ENCODE peak calls at places on chromosomes 7 and 10, in eight cellular contexts. K is mesenchymal stem cell; S is uterus; B is CD8-positive, alpha-beta T cell; F is upper lobe of left lung; E is psoas muscle; R is GM23338; U is adrenal gland. Y is an unnamed sample.
A peak's percentile ranks its signal among the peaks of the same experiment; 100 is the strongest.

GRCh38 chr7:139842414-139843210 is 13.5 kb downstream of the TBXAS1 start:
- DNase-seq in R (no peak), F (peak; percentile 34), B (no peak), K (peak; percentile 61), U (no peak), S (no peak), E (no peak), Y (no peak)

GRCh38 chr10:75029874-75030273 is 81.6 kb upstream of the SAMD8 start:
- DNase-seq in K (peak; percentile 82), U (no peak), F (peak; percentile 51), R (no peak), B (no peak), S (no peak), E (no peak), Y (no peak)

GRCh38 chr7:125406111-125406510 is 476.5 kb upstream of the POT1 start:
- DNase-seq in R (no peak), K (no peak), B (no peak), U (no peak), E (no peak), S (no peak), F (no peak), Y (no peak)

GRCh38 chr10:16570731-16571130 is 49.1 kb upstream of the C1QL3 start:
- DNase-seq in U (no peak), K (no peak), F (no peak), S (no peak), B (no peak), R (no peak), E (no peak), Y (no peak)

GRCh38 chr7:105098863-105099515 is 85.0 kb downstream of the KMT2E start:
- DNase-seq in E (no peak), R (peak; percentile 7), F (no peak), B (no peak), U (no peak), S (no peak), K (no peak), Y (no peak)

GRCh38 chr10:116385994-116386809 is 41.4 kb upstream of the PNLIPRP3 start:
- DNase-seq in K (peak; percentile 45), S (no peak), B (no peak), E (no peak), R (peak; percentile 82), U (no peak), F (no peak), Y (no peak)

GRCh38 chr10:35640474-35640873 is 1.6 kb downstream of the FZD8 start:
- DNase-seq in R (peak; percentile 83), U (peak; percentile 57), K (peak; percentile 81), F (peak; percentile 92), S (peak; percentile 42), B (no peak), E (peak; percentile 84), Y (peak; percentile 71)

GRCh38 chr7:5425507-5426225 is 2.0 kb upstream of the TNRC18 start:
- DNase-seq in R (peak; percentile 95), E (peak; percentile 83), U (peak; percentile 81), F (peak; percentile 88), K (peak; percentile 93), S (peak; percentile 81), B (no peak), Y (peak; percentile 72)

GRCh38 chr10:1629326-1630036 is 107.8 kb downstream of the ADARB2 start:
- DNase-seq in K (no peak), B (no peak), U (no peak), E (no peak), R (peak; percentile 46), F (no peak), S (no peak), Y (peak; percentile 31)

GRCh38 chr7:141874787-141875186 is 33.5 kb upstream of the PRSS37 start:
- DNase-seq in S (no peak), K (no peak), U (no peak), F (no peak), B (no peak), R (peak; percentile 32), E (no peak), Y (no peak)

GRCh38 chr10:74977913-74978847 is 133.3 kb upstream of the SAMD8 start:
- DNase-seq in R (no peak), K (no peak), B (peak; percentile 32), S (no peak), E (no peak), F (no peak), U (no peak), Y (no peak)

GRCh38 chr7:151403764-151404163 is 6.1 kb downstream of the WDR86 start:
- DNase-seq in S (no peak), K (no peak), B (no peak), E (peak; percentile 7), R (no peak), F (no peak), U (no peak), Y (no peak)
- H3K4me1 ChIP-seq in S (no peaks in the 10 kb centered on the region), K (peaks cover 17% of the 10 kb centered on the region), B (peaks cover 5% of the 10 kb centered on the region), E (no peaks in the 10 kb centered on the region), R (peaks cover 6% of the 10 kb centered on the region), F (peaks cover 8% of the 10 kb centered on the region), U (no peaks in the 10 kb centered on the region), Y (peaks cover 26% of the 10 kb centered on the region)

GRCh38 chr7:28177836-28178235 is 2.8 kb downstream of the JAZF1 start:
- DNase-seq in U (no peak), E (no peak), K (no peak), B (no peak), R (no peak), S (no peak), F (no peak), Y (no peak)
- H3K4me1 ChIP-seq in U (peaks cover 23% of the 10 kb centered on the region), E (peaks cover 20% of the 10 kb centered on the region), K (peaks cover 17% of the 10 kb centered on the region), B (peaks cover 7% of the 10 kb centered on the region), R (peaks cover 71% of the 10 kb centered on the region), S (peaks cover 6% of the 10 kb centered on the region), F (peaks cover 13% of the 10 kb centered on the region), Y (peaks cover 36% of the 10 kb centered on the region)

DNA sequence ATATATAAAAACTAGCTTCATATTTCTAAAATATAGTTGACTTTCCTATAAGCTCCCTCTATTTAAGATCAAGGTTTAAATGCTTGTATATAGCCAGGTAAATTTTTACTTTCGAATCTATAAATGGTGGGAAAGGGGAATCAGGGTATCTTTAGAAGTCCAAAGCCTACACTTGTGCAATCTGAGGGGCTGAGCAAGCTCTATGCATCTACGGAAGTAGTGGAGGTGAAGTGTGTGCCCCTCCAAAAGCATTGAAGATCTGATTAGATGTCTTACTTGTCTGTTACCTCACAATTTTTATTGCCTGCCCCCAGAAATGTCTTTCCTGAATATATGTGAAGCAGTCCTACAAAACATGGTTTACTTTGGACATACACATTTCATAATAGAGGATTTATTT is 1.6 kb downstream of the AKAP9 start:
- DNase-seq in U (no peak), E (no peak), R (no peak), F (no peak), K (no peak), B (no peak), S (no peak), Y (no peak)
- H3K4me1 ChIP-seq in U (peaks cover 21% of the 10 kb centered on the region), E (peaks cover 22% of the 10 kb centered on the region), R (peaks cover 11% of the 10 kb centered on the region), F (peaks cover 31% of the 10 kb centered on the region), K (peaks cover 5% of the 10 kb centered on the region), B (peaks cover 21% of the 10 kb centered on the region), S (no peaks in the 10 kb centered on the region), Y (peaks cover 8% of the 10 kb centered on the region)

GRCh38 chr10:97020452-97021400 is 165.0 kb downstream of the SLIT1 start:
- DNase-seq in B (no peak), F (peak; percentile 78), E (peak; percentile 74), S (peak; percentile 24), R (no peak), U (peak; percentile 77), K (no peak), Y (no peak)

GRCh38 chr10:97023401-97024180 is 162.2 kb downstream of the SLIT1 start:
- DNase-seq in S (no peak), F (no peak), R (no peak), K (no peak), B (no peak), U (no peak), E (no peak), Y (no peak)

GRCh38 chr10:97022616-97023015 is 163.1 kb downstream of the SLIT1 start:
- DNase-seq in B (no peak), U (no peak), F (no peak), E (no peak), R (no peak), S (no peak), K (no peak), Y (no peak)

GRCh38 chr10:97025613-97026242 is 160.0 kb downstream of the SLIT1 start:
- DNase-seq in E (peak; percentile 70), S (peak; percentile 30), F (no peak), B (peak; percentile 35), K (peak; percentile 49), U (peak; percentile 51), R (peak; percentile 89), Y (no peak)

GRCh38 chr10:97024181-97025073 is 161.3 kb downstream of the SLIT1 start:
- DNase-seq in F (no peak), B (no peak), U (peak; percentile 80), S (no peak), E (peak; percentile 82), R (no peak), K (peak; percentile 29), Y (peak; percentile 69)
- H3K4me1 ChIP-seq in F (no peaks in the 10 kb centered on the region), B (no peaks in the 10 kb centered on the region), U (peaks cover 17% of the 10 kb centered on the region), S (no peaks in the 10 kb centered on the region), E (peaks cover 35% of the 10 kb centered on the region), R (no peaks in the 10 kb centered on the region), K (peaks cover 26% of the 10 kb centered on the region), Y (peaks cover 37% of the 10 kb centered on the region)

GRCh38 chr10:8063128-8063908 is 8.8 kb downstream of the GATA3 start:
- DNase-seq in B (no peak), U (no peak), R (peak; percentile 83), K (no peak), E (no peak), F (no peak), S (no peak), Y (no peak)
- H3K4me1 ChIP-seq in B (peaks cover 56% of the 10 kb centered on the region), U (no peaks in the 10 kb centered on the region), R (peaks cover 62% of the 10 kb centered on the region), K (peaks cover 1% of the 10 kb centered on the region), E (no peaks in the 10 kb centered on the region), F (peaks cover 21% of the 10 kb centered on the region), S (no peaks in the 10 kb centered on the region), Y (peaks cover 6% of the 10 kb centered on the region)

GRCh38 chr10:122102146-122102866 is 113.3 kb downstream of the TACC2 start:
- DNase-seq in S (no peak), K (no peak), E (no peak), U (no peak), F (no peak), R (no peak), B (no peak), Y (no peak)
- H3K4me1 ChIP-seq in S (no peaks in the 10 kb centered on the region), K (no peaks in the 10 kb centered on the region), E (peaks cover 28% of the 10 kb centered on the region), U (no peaks in the 10 kb centered on the region), F (no peaks in the 10 kb centered on the region), R (no peaks in the 10 kb centered on the region), B (no peaks in the 10 kb centered on the region), Y (no peaks in the 10 kb centered on the region)

DNA sequence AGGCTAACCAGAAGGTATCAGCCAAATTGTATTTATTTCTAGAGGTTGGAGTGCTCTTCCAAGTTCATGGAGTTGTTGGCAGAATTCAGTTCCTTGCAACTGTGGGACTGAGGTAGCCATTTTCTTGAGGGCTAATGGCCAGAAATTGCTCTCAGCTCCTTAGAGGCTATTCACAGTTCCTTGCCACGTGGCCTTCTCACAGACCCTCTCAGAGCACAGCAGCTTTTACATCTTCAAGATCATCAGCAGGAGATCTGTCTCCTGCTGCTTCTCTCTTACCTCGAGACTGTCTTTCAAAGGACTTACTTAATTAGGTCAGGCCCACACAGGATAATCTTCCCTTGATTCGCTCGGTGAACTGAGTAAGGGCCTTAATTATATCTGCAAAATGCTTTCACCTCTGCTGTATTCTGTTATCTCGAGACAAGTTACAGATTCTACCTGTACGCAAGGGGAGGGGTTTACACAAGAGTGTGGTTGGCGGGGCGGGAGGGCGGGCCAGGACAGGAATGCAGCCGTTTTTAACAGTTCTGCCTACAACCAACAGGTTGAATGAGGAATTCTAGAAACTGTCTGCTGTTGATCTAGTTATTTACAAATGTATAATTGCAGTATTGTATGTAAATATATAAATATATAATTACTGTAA is 15.0 kb downstream of the MIOS start:
- DNase-seq in E (no peak), S (no peak), R (peak; percentile 67), F (no peak), B (no peak), U (no peak), K (no peak), Y (no peak)
- H3K4me1 ChIP-seq in E (no peaks in the 10 kb centered on the region), S (no peaks in the 10 kb centered on the region), R (no peaks in the 10 kb centered on the region), F (no peaks in the 10 kb centered on the region), B (no peaks in the 10 kb centered on the region), U (no peaks in the 10 kb centered on the region), K (no peaks in the 10 kb centered on the region), Y (no peaks in the 10 kb centered on the region)

Y was measured in SJSA1.